ENCODE peak calls at places on chromosome 20, in seven cellular contexts. One of them, this sample, is unnamed.

GRCh38 chr20:10357974-10358373 is 76.0 kb downstream of the MKKS start:
- DNase-seq in testis: no peak
- DNase-seq in CD4-positive, alpha-beta T cell: no peak
- DNase-seq in sigmoid colon: no peak
- DNase-seq in uterus: no peak
- DNase-seq in HCT116: no peak
- DNase-seq in cardiac muscle cell: no peak
- DNase-seq in this sample: no peak

GRCh38 chr20:43448748-43449535 is 8.8 kb upstream of the SRSF6 start:
- DNase-seq in uterus: no peak
- DNase-seq in CD4-positive, alpha-beta T cell: peak; percentile 16
- DNase-seq in cardiac muscle cell: peak; percentile 59
- DNase-seq in sigmoid colon: no peak
- DNase-seq in testis: peak; percentile 64
- DNase-seq in HCT116: peak; percentile 36
- DNase-seq in this sample: peak; percentile 43

GRCh38 chr20:36259177-36259835 is 23.0 kb downstream of the AAR2 start:
- DNase-seq in cardiac muscle cell: no peak
- DNase-seq in HCT116: no peak
- DNase-seq in CD4-positive, alpha-beta T cell: no peak
- DNase-seq in uterus: no peak
- DNase-seq in testis: no peak
- DNase-seq in sigmoid colon: peak; percentile 30
- DNase-seq in this sample: no peak

GRCh38 chr20:45067558-45067957 is 33.4 kb downstream of the KCNS1 start:
- DNase-seq in HCT116: no peak
- DNase-seq in CD4-positive, alpha-beta T cell: no peak
- DNase-seq in cardiac muscle cell: no peak
- DNase-seq in uterus: no peak
- DNase-seq in testis: no peak
- DNase-seq in sigmoid colon: no peak
- DNase-seq in this sample: no peak

GRCh38 chr20:38926934-38927616 is 858 bp downstream of the FAM83D start:
- DNase-seq in CD4-positive, alpha-beta T cell: no peak
- DNase-seq in sigmoid colon: no peak
- DNase-seq in HCT116: no peak
- DNase-seq in testis: no peak
- DNase-seq in uterus: no peak
- DNase-seq in cardiac muscle cell: no peak
- DNase-seq in this sample: no peak

GRCh38 chr20:41005361-41005729 is 23.3 kb upstream of the TOP1 start:
- DNase-seq in HCT116: peak; percentile 74
- DNase-seq in CD4-positive, alpha-beta T cell: no peak
- DNase-seq in sigmoid colon: peak; percentile 97
- DNase-seq in uterus: peak; percentile 94
- DNase-seq in testis: peak; percentile 83
- DNase-seq in cardiac muscle cell: no peak
- DNase-seq in this sample: no peak

GRCh38 chr20:60838297-60838696 is 413.8 kb upstream of the CDH4 start:
- DNase-seq in sigmoid colon: no peak
- DNase-seq in CD4-positive, alpha-beta T cell: no peak
- DNase-seq in HCT116: no peak
- DNase-seq in cardiac muscle cell: no peak
- DNase-seq in testis: no peak
- DNase-seq in uterus: no peak
- DNase-seq in this sample: no peak

GRCh38 chr20:33909331-33909921 is 84.3 kb upstream of the RALY start:
- DNase-seq in cardiac muscle cell: no peak
- DNase-seq in sigmoid colon: no peak
- DNase-seq in HCT116: peak; percentile 12
- DNase-seq in testis: peak; percentile 68
- DNase-seq in CD4-positive, alpha-beta T cell: no peak
- DNase-seq in uterus: no peak
- DNase-seq in this sample: no peak

GRCh38 chr20:21613512-21613911 is 92.0 kb upstream of the PAX1 start:
- DNase-seq in sigmoid colon: no peak
- DNase-seq in testis: no peak
- DNase-seq in CD4-positive, alpha-beta T cell: no peak
- DNase-seq in HCT116: no peak
- DNase-seq in cardiac muscle cell: no peak
- DNase-seq in uterus: no peak
- DNase-seq in this sample: no peak

GRCh38 chr20:25321262-25321831 is 69.3 kb downstream of the ABHD12 start:
- DNase-seq in sigmoid colon: peak; percentile 44
- DNase-seq in CD4-positive, alpha-beta T cell: no peak
- DNase-seq in uterus: no peak
- DNase-seq in cardiac muscle cell: no peak
- DNase-seq in HCT116: no peak
- DNase-seq in testis: no peak
- DNase-seq in this sample: no peak

GRCh38 chr20:45583502-45583901 is 4.4 kb upstream of the WFDC8 start:
- DNase-seq in testis: no peak
- DNase-seq in uterus: no peak
- DNase-seq in HCT116: no peak
- DNase-seq in CD4-positive, alpha-beta T cell: no peak
- DNase-seq in sigmoid colon: no peak
- DNase-seq in cardiac muscle cell: no peak
- DNase-seq in this sample: no peak

GRCh38 chr20:4131911-4132310 is 116.6 kb upstream of the RNF24 start:
- DNase-seq in uterus: no peak
- DNase-seq in cardiac muscle cell: no peak
- DNase-seq in sigmoid colon: no peak
- DNase-seq in CD4-positive, alpha-beta T cell: no peak
- DNase-seq in testis: no peak
- DNase-seq in HCT116: no peak
- DNase-seq in this sample: no peak

GRCh38 chr20:38842558-38842981 is 37.1 kb downstream of the PPP1R16B start:
- DNase-seq in CD4-positive, alpha-beta T cell: peak; percentile 28
- DNase-seq in testis: no peak
- DNase-seq in HCT116: no peak
- DNase-seq in sigmoid colon: no peak
- DNase-seq in cardiac muscle cell: no peak
- DNase-seq in uterus: no peak
- DNase-seq in this sample: no peak

GRCh38 chr20:47278907-47279348 is 77.6 kb downstream of the ZMYND8 start:
- DNase-seq in uterus: no peak
- DNase-seq in CD4-positive, alpha-beta T cell: no peak
- DNase-seq in cardiac muscle cell: no peak
- DNase-seq in testis: no peak
- DNase-seq in sigmoid colon: peak; percentile 57
- DNase-seq in HCT116: peak; percentile 68
- DNase-seq in this sample: no peak
- H3K27ac ChIP-seq in uterus: peak overlapping the region; percentile 11
- H3K27ac ChIP-seq in CD4-positive, alpha-beta T cell: no peak overlapping the region
- H3K27ac ChIP-seq in cardiac muscle cell: peak overlapping the region; percentile 29
- H3K27ac ChIP-seq in testis: no peak overlapping the region
- H3K27ac ChIP-seq in sigmoid colon: peak overlapping the region; percentile 42
- H3K27ac ChIP-seq in HCT116: peak overlapping the region; percentile 67
- H3K27ac ChIP-seq in this sample: no peak overlapping the region

GRCh38 chr20:55935448-55936221 is 69.7 kb downstream of the CBLN4 start:
- DNase-seq in sigmoid colon: no peak
- DNase-seq in cardiac muscle cell: no peak
- DNase-seq in HCT116: no peak
- DNase-seq in CD4-positive, alpha-beta T cell: no peak
- DNase-seq in uterus: no peak
- DNase-seq in testis: peak; percentile 25
- DNase-seq in this sample: no peak

GRCh38 chr20:55937283-55937682 is 68.0 kb downstream of the CBLN4 start:
- DNase-seq in testis: no peak
- DNase-seq in sigmoid colon: no peak
- DNase-seq in cardiac muscle cell: no peak
- DNase-seq in HCT116: no peak
- DNase-seq in uterus: no peak
- DNase-seq in CD4-positive, alpha-beta T cell: no peak
- DNase-seq in this sample: no peak
- H3K9me3 ChIP-seq in testis: no peaks in the 10 kb centered on the region
- H3K9me3 ChIP-seq in sigmoid colon: no peaks in the 10 kb centered on the region
- H3K9me3 ChIP-seq in cardiac muscle cell: no peaks in the 10 kb centered on the region
- H3K9me3 ChIP-seq in HCT116: peaks cover 14% of the 10 kb centered on the region
- H3K9me3 ChIP-seq in uterus: no peaks in the 10 kb centered on the region
- H3K9me3 ChIP-seq in CD4-positive, alpha-beta T cell: no peaks in the 10 kb centered on the region
- H3K9me3 ChIP-seq in this sample: no peaks in the 10 kb centered on the region

DNA sequence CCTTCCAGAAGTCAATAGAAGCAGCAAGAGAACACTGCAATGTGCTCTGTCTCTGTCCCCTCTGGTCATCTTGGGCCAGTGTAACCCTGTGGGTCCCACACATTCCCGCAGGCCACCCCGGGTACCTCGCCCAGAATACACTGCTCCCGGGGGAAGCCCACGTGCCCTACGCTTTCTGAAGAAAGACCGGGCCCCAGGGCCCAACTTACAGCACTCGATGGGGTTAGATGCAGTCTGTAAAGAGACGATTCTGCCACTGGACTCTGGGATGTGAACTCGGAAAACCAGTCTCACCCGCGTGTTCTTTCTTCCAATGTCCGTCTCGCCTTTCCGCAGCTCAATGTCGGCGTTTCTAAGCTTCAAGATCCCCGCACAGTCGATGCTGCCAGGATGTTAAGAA is 68.7 kb downstream of the NFATC2 start:
- DNase-seq in cardiac muscle cell: no peak
- DNase-seq in uterus: peak; percentile 8
- DNase-seq in sigmoid colon: no peak
- DNase-seq in CD4-positive, alpha-beta T cell: no peak
- DNase-seq in testis: no peak
- DNase-seq in HCT116: no peak
- DNase-seq in this sample: no peak
- H3K27ac ChIP-seq in cardiac muscle cell: no peak overlapping the region
- H3K27ac ChIP-seq in uterus: no peak overlapping the region
- H3K27ac ChIP-seq in sigmoid colon: no peak overlapping the region
- H3K27ac ChIP-seq in CD4-positive, alpha-beta T cell: no peak overlapping the region
- H3K27ac ChIP-seq in testis: no peak overlapping the region
- H3K27ac ChIP-seq in HCT116: no peak overlapping the region
- H3K27ac ChIP-seq in this sample: no peak overlapping the region

GRCh38 chr20:15449061-15449460 is 1111.6 kb upstream of the FLRT3 start:
- DNase-seq in uterus: no peak
- DNase-seq in cardiac muscle cell: no peak
- DNase-seq in testis: no peak
- DNase-seq in sigmoid colon: no peak
- DNase-seq in HCT116: no peak
- DNase-seq in CD4-positive, alpha-beta T cell: no peak
- DNase-seq in this sample: no peak

GRCh38 chr20:15446373-15446772 is 1109.0 kb upstream of the FLRT3 start:
- DNase-seq in testis: no peak
- DNase-seq in HCT116: no peak
- DNase-seq in CD4-positive, alpha-beta T cell: no peak
- DNase-seq in sigmoid colon: no peak
- DNase-seq in cardiac muscle cell: no peak
- DNase-seq in uterus: peak; percentile 57
- DNase-seq in this sample: no peak

DNA sequence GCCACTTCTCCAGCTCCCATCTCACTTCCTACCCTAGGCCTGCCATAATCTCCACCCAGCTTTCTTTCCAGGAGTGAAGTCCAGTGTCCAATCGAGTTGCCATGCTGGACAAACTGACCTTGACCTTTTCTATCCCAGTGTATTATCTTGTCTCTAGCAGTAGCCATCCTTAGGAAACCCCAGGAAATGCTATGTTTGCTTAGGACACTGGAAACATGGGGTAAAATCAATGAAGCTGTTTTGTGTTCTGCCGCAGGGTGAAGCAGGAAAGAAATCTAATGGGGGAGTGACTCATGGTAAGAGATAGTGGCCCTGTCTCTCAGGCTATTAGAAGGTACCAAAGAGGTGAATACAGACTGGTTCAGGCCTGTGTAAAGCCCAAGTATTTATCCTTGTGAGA is 1110.1 kb upstream of the FLRT3 start:
- DNase-seq in testis: no peak
- DNase-seq in CD4-positive, alpha-beta T cell: no peak
- DNase-seq in uterus: no peak
- DNase-seq in HCT116: no peak
- DNase-seq in sigmoid colon: no peak
- DNase-seq in cardiac muscle cell: no peak
- DNase-seq in this sample: no peak
- H3K9me3 ChIP-seq in testis: no peaks in the 10 kb centered on the region
- H3K9me3 ChIP-seq in CD4-positive, alpha-beta T cell: no peaks in the 10 kb centered on the region
- H3K9me3 ChIP-seq in uterus: no peaks in the 10 kb centered on the region
- H3K9me3 ChIP-seq in HCT116: peaks cover 17% of the 10 kb centered on the region
- H3K9me3 ChIP-seq in sigmoid colon: no peaks in the 10 kb centered on the region
- H3K9me3 ChIP-seq in cardiac muscle cell: no peaks in the 10 kb centered on the region
- H3K9me3 ChIP-seq in this sample: no peaks in the 10 kb centered on the region

GRCh38 chr20:50311308-50312001 is 120.8 kb downstream of the CEBPB start:
- DNase-seq in cardiac muscle cell: no peak
- DNase-seq in CD4-positive, alpha-beta T cell: no peak
- DNase-seq in sigmoid colon: peak; percentile 51
- DNase-seq in uterus: no peak
- DNase-seq in testis: no peak
- DNase-seq in HCT116: no peak
- DNase-seq in this sample: no peak
- H3K27ac ChIP-seq in cardiac muscle cell: no peak overlapping the region
- H3K27ac ChIP-seq in CD4-positive, alpha-beta T cell: no peak overlapping the region
- H3K27ac ChIP-seq in sigmoid colon: peak overlapping the region; percentile 82
- H3K27ac ChIP-seq in uterus: peak overlapping the region; percentile 96
- H3K27ac ChIP-seq in testis: no peak overlapping the region
- H3K27ac ChIP-seq in HCT116: no peak overlapping the region
- H3K27ac ChIP-seq in this sample: no peak overlapping the region

GRCh38 chr20:62104791-62105345 is 17.4 kb upstream of the LSM14B start:
- DNase-seq in CD4-positive, alpha-beta T cell: no peak
- DNase-seq in sigmoid colon: no peak
- DNase-seq in testis: no peak
- DNase-seq in uterus: peak; percentile 86
- DNase-seq in cardiac muscle cell: no peak
- DNase-seq in HCT116: no peak
- DNase-seq in this sample: no peak

GRCh38 chr20:62103508-62104233 is 18.6 kb upstream of the LSM14B start:
- DNase-seq in CD4-positive, alpha-beta T cell: no peak
- DNase-seq in testis: no peak
- DNase-seq in cardiac muscle cell: no peak
- DNase-seq in sigmoid colon: no peak
- DNase-seq in uterus: no peak
- DNase-seq in HCT116: no peak
- DNase-seq in this sample: no peak

GRCh38 chr20:62101078-62101477 is 21.2 kb upstream of the LSM14B start:
- DNase-seq in cardiac muscle cell: no peak
- DNase-seq in CD4-positive, alpha-beta T cell: no peak
- DNase-seq in testis: no peak
- DNase-seq in HCT116: no peak
- DNase-seq in uterus: no peak
- DNase-seq in sigmoid colon: no peak
- DNase-seq in this sample: no peak

GRCh38 chr20:62105592-62105991 is 16.7 kb upstream of the LSM14B start:
- DNase-seq in testis: no peak
- DNase-seq in CD4-positive, alpha-beta T cell: no peak
- DNase-seq in HCT116: no peak
- DNase-seq in uterus: no peak
- DNase-seq in sigmoid colon: no peak
- DNase-seq in cardiac muscle cell: no peak
- DNase-seq in this sample: no peak

DNA sequence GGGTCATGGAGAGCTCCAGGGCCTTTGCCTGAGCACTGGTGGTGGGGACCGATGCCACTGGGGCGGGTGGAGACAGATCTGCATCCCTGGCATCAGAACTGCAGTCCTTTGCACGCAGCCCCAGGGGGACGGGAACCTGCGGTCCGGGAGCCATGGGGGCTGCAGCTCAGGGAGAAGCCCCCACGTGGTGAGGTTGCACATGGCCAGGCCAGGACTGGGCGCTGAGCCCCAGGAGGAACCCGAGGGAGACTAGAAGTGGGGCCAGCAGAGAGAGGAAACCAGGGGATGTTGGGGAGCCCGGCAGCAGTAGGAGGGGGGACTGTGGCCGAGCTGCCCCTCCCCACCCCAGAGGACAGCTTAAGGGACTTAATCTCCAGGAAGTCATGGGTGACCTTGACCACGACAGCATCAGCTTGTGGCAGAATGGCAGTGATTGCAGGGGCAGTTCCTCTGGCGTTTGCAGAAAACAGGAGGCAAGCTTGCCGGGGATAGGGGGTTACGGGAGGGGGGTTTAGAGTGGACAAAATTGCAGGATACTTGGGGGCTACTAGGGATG is 18.0 kb upstream of the LSM14B start:
- DNase-seq in testis: peak; percentile 26
- DNase-seq in cardiac muscle cell: no peak
- DNase-seq in HCT116: no peak
- DNase-seq in sigmoid colon: no peak
- DNase-seq in CD4-positive, alpha-beta T cell: no peak
- DNase-seq in uterus: no peak
- DNase-seq in this sample: no peak
- H3K9me3 ChIP-seq in testis: no peaks in the 10 kb centered on the region
- H3K9me3 ChIP-seq in cardiac muscle cell: no peaks in the 10 kb centered on the region
- H3K9me3 ChIP-seq in HCT116: peaks cover 4% of the 10 kb centered on the region
- H3K9me3 ChIP-seq in sigmoid colon: peaks cover 22% of the 10 kb centered on the region
- H3K9me3 ChIP-seq in CD4-positive, alpha-beta T cell: peaks cover 78% of the 10 kb centered on the region
- H3K9me3 ChIP-seq in uterus: no peaks in the 10 kb centered on the region
- H3K9me3 ChIP-seq in this sample: peaks cover 31% of the 10 kb centered on the region

This sample was measured in CD8-positive, alpha-beta T cell.